ENCODE peak calls at places on chromosomes 13 and 19, in six cellular contexts. One of them, this sample, is unnamed.
A peak's percentile ranks its signal among the peaks of the same experiment; 100 is the strongest.

GRCh38 chr19:28878862-28879566 is 333.9 kb downstream of the UQCRFS1 start:
- DNase-seq in hepatocyte: peak; percentile 93
- DNase-seq in GM23338: peak; percentile 94
- DNase-seq in ovary: peak; percentile 80
- DNase-seq in endodermal cell: peak; percentile 81
- DNase-seq in CD8-positive, alpha-beta T cell: peak; percentile 60
- DNase-seq in this sample: peak; percentile 35

GRCh38 chr13:30341815-30342570 is 34.6 kb upstream of the KATNAL1 start:
- DNase-seq in CD8-positive, alpha-beta T cell: no peak
- DNase-seq in hepatocyte: peak; percentile 75
- DNase-seq in endodermal cell: no peak
- DNase-seq in ovary: peak; percentile 85
- DNase-seq in GM23338: no peak
- DNase-seq in this sample: peak; percentile 76

GRCh38 chr13:21139374-21139773 is 37.0 kb downstream of the SKA3 start:
- DNase-seq in GM23338: no peak
- DNase-seq in CD8-positive, alpha-beta T cell: no peak
- DNase-seq in endodermal cell: no peak
- DNase-seq in hepatocyte: no peak
- DNase-seq in ovary: no peak
- DNase-seq in this sample: no peak

GRCh38 chr19:12596485-12596884 is 14.1 kb downstream of the ZNF490 start:
- DNase-seq in hepatocyte: no peak
- DNase-seq in ovary: peak; percentile 2
- DNase-seq in CD8-positive, alpha-beta T cell: no peak
- DNase-seq in endodermal cell: no peak
- DNase-seq in GM23338: no peak
- DNase-seq in this sample: no peak

GRCh38 chr13:30895773-30896172 is 10.3 kb upstream of the MEDAG start:
- DNase-seq in ovary: peak; percentile 70
- DNase-seq in endodermal cell: no peak
- DNase-seq in hepatocyte: peak; percentile 72
- DNase-seq in GM23338: peak; percentile 34
- DNase-seq in CD8-positive, alpha-beta T cell: no peak
- DNase-seq in this sample: peak; percentile 56

GRCh38 chr13:42057918-42058530 is 9.6 kb downstream of the DGKH start:
- DNase-seq in hepatocyte: no peak
- DNase-seq in CD8-positive, alpha-beta T cell: no peak
- DNase-seq in endodermal cell: no peak
- DNase-seq in GM23338: no peak
- DNase-seq in ovary: no peak
- DNase-seq in this sample: no peak

GRCh38 chr19:35038623-35039512 is 2.7 kb upstream of the HPN start:
- DNase-seq in GM23338: no peak
- DNase-seq in CD8-positive, alpha-beta T cell: no peak
- DNase-seq in ovary: no peak
- DNase-seq in endodermal cell: no peak
- DNase-seq in hepatocyte: no peak
- DNase-seq in this sample: no peak

GRCh38 chr13:40318366-40318765 is 348.1 kb downstream of the FOXO1 start:
- DNase-seq in CD8-positive, alpha-beta T cell: no peak
- DNase-seq in hepatocyte: peak; percentile 31
- DNase-seq in endodermal cell: no peak
- DNase-seq in GM23338: no peak
- DNase-seq in ovary: peak; percentile 49
- DNase-seq in this sample: peak; percentile 10

GRCh38 chr13:39957868-39958676 is 302.6 kb downstream of the COG6 start:
- DNase-seq in ovary: no peak
- DNase-seq in endodermal cell: no peak
- DNase-seq in hepatocyte: no peak
- DNase-seq in GM23338: no peak
- DNase-seq in CD8-positive, alpha-beta T cell: no peak
- DNase-seq in this sample: no peak

GRCh38 chr13:101915755-101916107 is 463.3 kb downstream of the ITGBL1 start:
- DNase-seq in ovary: no peak
- DNase-seq in GM23338: peak; percentile 39
- DNase-seq in endodermal cell: no peak
- DNase-seq in hepatocyte: no peak
- DNase-seq in CD8-positive, alpha-beta T cell: no peak
- DNase-seq in this sample: no peak

GRCh38 chr19:38869160-38869835 is 8.8 kb downstream of the RINL start:
- DNase-seq in endodermal cell: no peak
- DNase-seq in CD8-positive, alpha-beta T cell: peak; percentile 31
- DNase-seq in hepatocyte: no peak
- DNase-seq in GM23338: peak; percentile 70
- DNase-seq in ovary: no peak
- DNase-seq in this sample: no peak

GRCh38 chr19:38870612-38871011 is 7.5 kb downstream of the RINL start:
- DNase-seq in hepatocyte: no peak
- DNase-seq in ovary: no peak
- DNase-seq in CD8-positive, alpha-beta T cell: no peak
- DNase-seq in GM23338: no peak
- DNase-seq in endodermal cell: no peak
- DNase-seq in this sample: no peak

GRCh38 chr19:38868551-38868950 is 9.5 kb downstream of the RINL start:
- DNase-seq in hepatocyte: no peak
- DNase-seq in CD8-positive, alpha-beta T cell: no peak
- DNase-seq in GM23338: no peak
- DNase-seq in ovary: no peak
- DNase-seq in endodermal cell: no peak
- DNase-seq in this sample: no peak

GRCh38 chr19:38867176-38867780 is 10.8 kb downstream of the RINL start:
- DNase-seq in hepatocyte: no peak
- DNase-seq in GM23338: no peak
- DNase-seq in endodermal cell: no peak
- DNase-seq in CD8-positive, alpha-beta T cell: no peak
- DNase-seq in ovary: no peak
- DNase-seq in this sample: no peak

GRCh38 chr19:38869836-38870607 is 8.1 kb downstream of the RINL start:
- DNase-seq in ovary: peak; percentile 85
- DNase-seq in hepatocyte: peak; percentile 86
- DNase-seq in endodermal cell: peak; percentile 91
- DNase-seq in CD8-positive, alpha-beta T cell: peak; percentile 92
- DNase-seq in GM23338: peak; percentile 81
- DNase-seq in this sample: peak; percentile 20
- H3K27ac ChIP-seq in ovary: peak overlapping the region; percentile 5
- H3K27ac ChIP-seq in hepatocyte: no peak overlapping the region
- H3K27ac ChIP-seq in endodermal cell: no peak overlapping the region
- H3K27ac ChIP-seq in CD8-positive, alpha-beta T cell: peak overlapping the region; percentile 50
- H3K27ac ChIP-seq in GM23338: no peak overlapping the region
- H3K27ac ChIP-seq in this sample: peak overlapping the region; percentile 42

GRCh38 chr19:5138606-5139594 is 170.0 kb downstream of the KDM4B start:
- DNase-seq in ovary: no peak
- DNase-seq in endodermal cell: no peak
- DNase-seq in CD8-positive, alpha-beta T cell: peak; percentile 80
- DNase-seq in GM23338: no peak
- DNase-seq in hepatocyte: no peak
- DNase-seq in this sample: no peak
- TF ChIP-seq CTCF in ovary: no peak
- TF ChIP-seq CTCF in endodermal cell: no peak
- TF ChIP-seq CTCF in CD8-positive, alpha-beta T cell: peak; percentile 20
- TF ChIP-seq CTCF in GM23338: no peak
- TF ChIP-seq CTCF in hepatocyte: no peak
- TF ChIP-seq CTCF in this sample: no peak

GRCh38 chr19:4083677-4084546 is 17.2 kb upstream of the ZBTB7A start:
- DNase-seq in endodermal cell: no peak
- DNase-seq in GM23338: peak; percentile 50
- DNase-seq in ovary: peak; percentile 69
- DNase-seq in CD8-positive, alpha-beta T cell: peak; percentile 32
- DNase-seq in hepatocyte: peak; percentile 60
- DNase-seq in this sample: no peak

GRCh38 chr19:4082172-4082571 is 15.5 kb upstream of the ZBTB7A start:
- DNase-seq in ovary: no peak
- DNase-seq in hepatocyte: no peak
- DNase-seq in GM23338: no peak
- DNase-seq in endodermal cell: no peak
- DNase-seq in CD8-positive, alpha-beta T cell: no peak
- DNase-seq in this sample: no peak

GRCh38 chr19:4080473-4080872 is 13.8 kb upstream of the ZBTB7A start:
- DNase-seq in ovary: no peak
- DNase-seq in CD8-positive, alpha-beta T cell: no peak
- DNase-seq in endodermal cell: no peak
- DNase-seq in GM23338: no peak
- DNase-seq in hepatocyte: no peak
- DNase-seq in this sample: no peak

GRCh38 chr19:4084547-4084877 is 17.8 kb upstream of the ZBTB7A start:
- DNase-seq in hepatocyte: no peak
- DNase-seq in GM23338: no peak
- DNase-seq in endodermal cell: no peak
- DNase-seq in ovary: no peak
- DNase-seq in CD8-positive, alpha-beta T cell: no peak
- DNase-seq in this sample: no peak

GRCh38 chr19:4081441-4082129 is 14.9 kb upstream of the ZBTB7A start:
- DNase-seq in ovary: no peak
- DNase-seq in endodermal cell: no peak
- DNase-seq in hepatocyte: no peak
- DNase-seq in GM23338: peak; percentile 40
- DNase-seq in CD8-positive, alpha-beta T cell: no peak
- DNase-seq in this sample: no peak
- H3K27ac ChIP-seq in ovary: no peak overlapping the region
- H3K27ac ChIP-seq in endodermal cell: no peak overlapping the region
- H3K27ac ChIP-seq in hepatocyte: no peak overlapping the region
- H3K27ac ChIP-seq in GM23338: no peak overlapping the region
- H3K27ac ChIP-seq in CD8-positive, alpha-beta T cell: no peak overlapping the region
- H3K27ac ChIP-seq in this sample: peak overlapping the region; percentile 5

DNA sequence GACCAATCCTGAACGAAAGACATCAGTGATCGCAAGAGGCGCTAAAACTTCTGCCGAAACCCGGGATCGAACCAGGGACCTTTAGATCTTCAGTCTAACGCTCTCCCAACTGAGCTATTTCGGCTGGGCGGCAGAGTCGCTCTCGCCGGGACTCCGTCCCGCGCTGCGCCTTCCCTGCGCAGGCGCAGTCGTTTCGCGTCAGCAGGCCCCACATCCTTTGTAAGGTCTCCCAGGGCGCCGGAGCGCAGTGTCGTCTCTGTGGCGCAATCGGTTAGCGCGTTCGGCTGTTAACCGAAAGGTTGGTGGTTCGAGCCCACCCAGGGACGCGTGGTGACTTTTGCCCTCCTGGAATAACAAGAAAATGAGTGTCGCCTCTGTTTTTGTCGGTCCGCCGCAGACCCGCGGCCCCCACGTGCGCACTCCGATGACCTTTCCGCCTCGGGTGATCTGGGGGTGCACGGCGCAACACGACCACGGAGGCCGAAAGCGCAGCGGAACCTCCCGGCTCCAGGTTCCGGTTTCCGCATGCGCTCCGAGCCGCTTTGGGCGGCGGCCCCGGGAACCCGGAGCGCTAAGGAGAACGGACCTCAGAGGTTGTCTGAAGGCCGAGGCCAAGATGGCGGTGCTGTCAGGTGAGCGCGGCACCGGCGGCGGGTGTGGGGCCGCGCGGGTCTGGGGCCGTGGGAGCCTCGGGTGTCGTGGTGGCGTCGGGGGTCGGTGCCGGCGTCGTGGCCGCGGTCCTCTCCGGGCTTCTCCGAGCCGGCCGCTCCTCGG is at the start of gene NDUFS7:
- DNase-seq in GM23338: peak; percentile 93
- DNase-seq in ovary: peak; percentile 95
- DNase-seq in CD8-positive, alpha-beta T cell: peak; percentile 93
- DNase-seq in hepatocyte: peak; percentile 95
- DNase-seq in endodermal cell: peak; percentile 95
- DNase-seq in this sample: peak; percentile 72
- TF ChIP-seq CTCF in GM23338: no peak
- TF ChIP-seq CTCF in ovary: peak; percentile 60
- TF ChIP-seq CTCF in CD8-positive, alpha-beta T cell: no peak
- TF ChIP-seq CTCF in hepatocyte: no peak
- TF ChIP-seq CTCF in endodermal cell: peak; percentile 24
- TF ChIP-seq CTCF in this sample: no peak

GRCh38 chr13:108178105-108178504 is 37.2 kb downstream of the LIG4 start:
- DNase-seq in endodermal cell: no peak
- DNase-seq in hepatocyte: no peak
- DNase-seq in ovary: no peak
- DNase-seq in CD8-positive, alpha-beta T cell: no peak
- DNase-seq in GM23338: no peak
- DNase-seq in this sample: no peak
- H3K27ac ChIP-seq in endodermal cell: no peak overlapping the region
- H3K27ac ChIP-seq in hepatocyte: no peak overlapping the region
- H3K27ac ChIP-seq in ovary: no peak overlapping the region
- H3K27ac ChIP-seq in CD8-positive, alpha-beta T cell: no peak overlapping the region
- H3K27ac ChIP-seq in GM23338: no peak overlapping the region
- H3K27ac ChIP-seq in this sample: no peak overlapping the region

GRCh38 chr13:48580185-48580803 is 47.4 kb upstream of the RCBTB2 start:
- DNase-seq in endodermal cell: peak; percentile 91
- DNase-seq in CD8-positive, alpha-beta T cell: peak; percentile 81
- DNase-seq in GM23338: peak; percentile 84
- DNase-seq in hepatocyte: peak; percentile 79
- DNase-seq in ovary: peak; percentile 73
- DNase-seq in this sample: peak; percentile 47

GRCh38 chr13:48578516-48579166 is 45.8 kb upstream of the RCBTB2 start:
- DNase-seq in hepatocyte: no peak
- DNase-seq in endodermal cell: no peak
- DNase-seq in ovary: no peak
- DNase-seq in CD8-positive, alpha-beta T cell: no peak
- DNase-seq in GM23338: no peak
- DNase-seq in this sample: peak; percentile 20

GRCh38 chr13:48580886-48581285 is 48.0 kb upstream of the RCBTB2 start:
- DNase-seq in hepatocyte: no peak
- DNase-seq in ovary: no peak
- DNase-seq in endodermal cell: no peak
- DNase-seq in GM23338: no peak
- DNase-seq in CD8-positive, alpha-beta T cell: no peak
- DNase-seq in this sample: no peak

GRCh38 chr13:48582086-48582485 is 49.2 kb upstream of the RCBTB2 start:
- DNase-seq in hepatocyte: no peak
- DNase-seq in ovary: no peak
- DNase-seq in endodermal cell: no peak
- DNase-seq in GM23338: no peak
- DNase-seq in CD8-positive, alpha-beta T cell: no peak
- DNase-seq in this sample: no peak

DNA sequence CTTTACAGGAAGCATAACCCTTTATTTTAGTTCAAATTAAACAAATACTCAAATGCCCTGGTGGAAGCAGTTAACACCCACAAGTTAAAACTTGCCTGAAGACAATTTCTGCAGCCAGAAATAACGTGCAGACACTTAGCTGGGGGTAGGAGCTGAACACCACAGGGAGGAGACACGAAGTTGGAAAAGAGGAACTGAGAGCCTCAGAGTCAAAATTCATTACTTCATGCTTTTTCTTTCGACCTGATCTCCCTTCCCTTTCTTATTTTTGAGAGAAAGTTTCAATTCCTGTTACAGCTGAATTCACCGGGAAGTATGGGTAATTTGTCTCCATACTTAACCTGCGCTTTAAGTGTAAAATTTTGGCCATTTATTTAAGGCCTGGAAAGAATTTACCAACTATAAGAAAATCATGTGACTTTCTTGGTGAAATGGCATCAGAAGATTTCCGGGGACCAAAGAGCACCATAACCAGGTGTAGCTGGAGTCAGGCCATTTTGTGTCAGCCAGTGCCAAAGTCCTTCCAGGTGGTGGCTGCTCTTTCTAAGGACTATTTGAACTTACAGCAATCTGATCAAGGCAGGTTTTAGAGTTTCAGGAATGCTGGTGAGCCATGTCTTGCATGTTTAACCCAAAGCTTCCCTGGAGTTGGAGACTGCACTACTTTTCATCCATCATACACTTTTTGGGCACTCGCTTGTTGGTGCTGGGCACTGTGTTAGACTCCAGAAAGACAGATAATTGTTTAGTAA is 46.5 kb upstream of the RCBTB2 start:
- DNase-seq in GM23338: no peak
- DNase-seq in CD8-positive, alpha-beta T cell: no peak
- DNase-seq in ovary: no peak
- DNase-seq in hepatocyte: peak; percentile 32
- DNase-seq in endodermal cell: no peak
- DNase-seq in this sample: peak; percentile 15
- TF ChIP-seq CTCF in GM23338: no peak
- TF ChIP-seq CTCF in CD8-positive, alpha-beta T cell: no peak
- TF ChIP-seq CTCF in ovary: no peak
- TF ChIP-seq CTCF in hepatocyte: no peak
- TF ChIP-seq CTCF in endodermal cell: no peak
- TF ChIP-seq CTCF in this sample: no peak

GRCh38 chr19:5961969-5962945 is 15.7 kb downstream of the RANBP3 start:
- DNase-seq in endodermal cell: no peak
- DNase-seq in hepatocyte: peak; percentile 83
- DNase-seq in CD8-positive, alpha-beta T cell: peak; percentile 79
- DNase-seq in GM23338: no peak
- DNase-seq in ovary: no peak
- DNase-seq in this sample: no peak
- H3K27ac ChIP-seq in endodermal cell: peak overlapping the region; percentile 2
- H3K27ac ChIP-seq in hepatocyte: peak overlapping the region; percentile 93
- H3K27ac ChIP-seq in CD8-positive, alpha-beta T cell: peak overlapping the region; percentile 81
- H3K27ac ChIP-seq in GM23338: peak overlapping the region; percentile 65
- H3K27ac ChIP-seq in ovary: no peak overlapping the region
- H3K27ac ChIP-seq in this sample: peak overlapping the region; percentile 29

This sample was measured in RWPE1.